ENCODE peak calls at places on chromosomes 13 and 19, in eight cellular contexts. F is iPS-NIHi11; X is stimulated activated CD4-positive, alpha-beta T cell treated with anti-CD3 and anti-CD28 coated beads, Interleukin-4, amount 100 ng/mL, for 24 hours; W is HT1080; H is mucosa of descending colon; O is T follicular helper cell; S is heart left ventricle; R is stimulated activated naive B cell treated with anti-CD40 and anti-IgM and Interleukin-4, amounts not matched to agents 10 μg/mL and 1 μg/mL and 100 μg/mL, for 72 hours. B is an unnamed sample.

GRCh38 chr13:41383400-41383799 is 72.3 kb downstream of the NAA16 start:
- DNase-seq in F (no peak), W (no peak), S (no peak), H (no peak), R (no peak), O (no peak), X (no peak), B (no peak)

GRCh38 chr19:45471866-45472556 is 4.2 kb downstream of the FOSB start:
- DNase-seq in O (no peak), R (no peak), F (no peak), H (no peak), S (no peak), W (no peak), X (no peak), B (no peak)

GRCh38 chr13:92842145-92842544 is 384.5 kb upstream of the GPC6 start:
- DNase-seq in R (no peak), F (no peak), X (no peak), H (no peak), W (peak), O (no peak), S (no peak), B (peak)

GRCh38 chr19:49152218-49152550 is 3.0 kb downstream of the HRC start:
- DNase-seq in S (no peak), W (no peak), H (no peak), X (no peak), O (no peak), F (no peak), R (no peak), B (no peak)

GRCh38 chr19:13621413-13621812 is 115.1 kb upstream of the CACNA1A start:
- DNase-seq in O (no peak), H (no peak), S (no peak), R (peak), F (peak), W (peak), X (peak), B (peak)

GRCh38 chr19:38952395-38953165 is 21.8 kb downstream of the MRPS12 start:
- DNase-seq in X (peak), F (peak), R (no peak), W (no peak), O (no peak), H (no peak), S (no peak), B (no peak)

GRCh38 chr19:17553256-17553655 is 2.2 kb upstream of the COLGALT1 start:
- DNase-seq in S (peak), X (no peak), R (no peak), W (peak), F (no peak), H (no peak), O (no peak), B (peak)

GRCh38 chr19:40542197-40542859 is 34.3 kb upstream of the SHKBP1 start:
- DNase-seq in S (peak), F (no peak), R (no peak), O (no peak), H (peak), X (no peak), W (no peak), B (no peak)

GRCh38 chr19:14475251-14476073 is at the start of gene PTGER1:
- DNase-seq in S (no peak), W (peak), X (peak), F (peak), O (no peak), R (no peak), H (peak), B (no peak)

GRCh38 chr19:46347572-46347883 is 641 bp downstream of the PPP5C start:
- DNase-seq in X (no peak), H (no peak), S (no peak), F (no peak), W (no peak), O (no peak), R (no peak), B (no peak)

GRCh38 chr19:19033426-19034203 is at the start of the genes ARMC6 and SUGP2:
- DNase-seq in H (peak), X (peak), F (peak), W (peak), O (peak), S (peak), R (peak), B (peak)

GRCh38 chr13:90197722-90198121 is 1149.8 kb upstream of the MIR17HG start:
- DNase-seq in X (no peak), S (no peak), R (no peak), H (no peak), F (no peak), W (peak), O (no peak), B (no peak)